ENCODE peak calls at places on chromosomes 1 and 21, in ten cellular contexts. K is stomach; L is Karpas-422; I is CD4-positive, CD25-positive, alpha-beta regulatory T cell; Z is heart left ventricle; J is lower lobe of right lung; C is left ventricle myocardium inferior; Y is heart right ventricle; P is A549; A is psoas muscle. M is an unnamed sample. For H3K4me1, the result is how much of the 10 kb centered on the place peaks cover.

GRCh38 chr1:7511381-7511780 is 259.7 kb upstream of the VAMP3 start:
- DNase-seq in Z (no peak), A (no peak), L (no peak), C (no peak), J (no peak), I (no peak), Y (no peak), P (no peak), K (no peak), M (no peak)

GRCh38 chr21:46418265-46418946 is 40.3 kb upstream of the DIP2A start:
- DNase-seq in I (no peak), C (no peak), P (no peak), K (no peak), Y (no peak), L (no peak), Z (no peak), A (peak), J (peak), M (no peak)

GRCh38 chr1:50368179-50369007 is 54.9 kb downstream of the DMRTA2 start:
- DNase-seq in J (no peak), L (peak), A (no peak), C (no peak), Z (no peak), I (no peak), P (peak), Y (no peak), K (peak), M (peak)

GRCh38 chr1:19772053-19772452 is 27.7 kb downstream of the TMCO4 start:
- DNase-seq in A (no peak), P (no peak), L (no peak), Y (no peak), Z (no peak), C (no peak), I (no peak), J (no peak), K (no peak), M (no peak)

GRCh38 chr1:38919075-38919474 is 22.6 kb downstream of the RHBDL2 start:
- DNase-seq in I (no peak), A (no peak), Y (no peak), P (no peak), Z (no peak), K (no peak), J (no peak), C (no peak), L (peak), M (no peak)

GRCh38 chr1:68955424-68955823 is 458.5 kb upstream of the DEPDC1 start:
- DNase-seq in J (no peak), I (no peak), K (no peak), A (no peak), C (no peak), P (no peak), L (no peak), Y (no peak), Z (no peak), M (no peak)

GRCh38 chr21:30251781-30252180 is 31.0 kb downstream of the KRTAP24-1 start:
- DNase-seq in Y (no peak), P (no peak), I (no peak), C (no peak), J (no peak), K (no peak), L (no peak), A (no peak), Z (no peak), M (no peak)

GRCh38 chr21:43278359-43278758 is 109.6 kb downstream of the CRYAA start:
- DNase-seq in Y (no peak), J (peak), P (no peak), Z (no peak), A (peak), C (peak), K (no peak), L (no peak), I (no peak), M (no peak)

GRCh38 chr1:223123238-223123976 is 19.6 kb downstream of the TLR5 start:
- DNase-seq in L (peak), Y (peak), I (peak), K (peak), P (peak), J (peak), C (peak), Z (peak), A (peak), M (peak)

GRCh38 chr1:158898722-158899121 is 32.6 kb upstream of the PYHIN1 start:
- DNase-seq in A (no peak), K (no peak), Y (no peak), J (no peak), L (no peak), P (no peak), C (no peak), Z (no peak), I (no peak), M (no peak)

GRCh38 chr1:16143005-16143565 is 12.8 kb downstream of the EPHA2 start:
- DNase-seq in K (no peak), Y (no peak), J (no peak), L (no peak), C (no peak), Z (no peak), I (no peak), A (no peak), P (no peak), M (no peak)
- H3K4me1 ChIP-seq in K (half or more), Y (half or more), J (half or more), L (under half), C (half or more), Z (under half), I (under half), A (under half), P (half or more), M (half or more)

GRCh38 chr1:221511797-221512196 is 230.1 kb downstream of the DUSP10 start:
- DNase-seq in C (no peak), K (no peak), L (no peak), P (no peak), A (no peak), J (no peak), Z (no peak), I (no peak), Y (no peak), M (no peak)

GRCh38 chr1:221515496-221515895 is 226.4 kb downstream of the DUSP10 start:
- DNase-seq in A (no peak), I (no peak), Y (no peak), P (no peak), L (no peak), J (no peak), K (no peak), Z (no peak), C (no peak), M (no peak)

GRCh38 chr1:221510793-221511503 is 230.9 kb downstream of the DUSP10 start:
- DNase-seq in A (no peak), Y (no peak), L (no peak), P (no peak), C (no peak), I (no peak), K (no peak), Z (no peak), J (no peak), M (peak)

DNA sequence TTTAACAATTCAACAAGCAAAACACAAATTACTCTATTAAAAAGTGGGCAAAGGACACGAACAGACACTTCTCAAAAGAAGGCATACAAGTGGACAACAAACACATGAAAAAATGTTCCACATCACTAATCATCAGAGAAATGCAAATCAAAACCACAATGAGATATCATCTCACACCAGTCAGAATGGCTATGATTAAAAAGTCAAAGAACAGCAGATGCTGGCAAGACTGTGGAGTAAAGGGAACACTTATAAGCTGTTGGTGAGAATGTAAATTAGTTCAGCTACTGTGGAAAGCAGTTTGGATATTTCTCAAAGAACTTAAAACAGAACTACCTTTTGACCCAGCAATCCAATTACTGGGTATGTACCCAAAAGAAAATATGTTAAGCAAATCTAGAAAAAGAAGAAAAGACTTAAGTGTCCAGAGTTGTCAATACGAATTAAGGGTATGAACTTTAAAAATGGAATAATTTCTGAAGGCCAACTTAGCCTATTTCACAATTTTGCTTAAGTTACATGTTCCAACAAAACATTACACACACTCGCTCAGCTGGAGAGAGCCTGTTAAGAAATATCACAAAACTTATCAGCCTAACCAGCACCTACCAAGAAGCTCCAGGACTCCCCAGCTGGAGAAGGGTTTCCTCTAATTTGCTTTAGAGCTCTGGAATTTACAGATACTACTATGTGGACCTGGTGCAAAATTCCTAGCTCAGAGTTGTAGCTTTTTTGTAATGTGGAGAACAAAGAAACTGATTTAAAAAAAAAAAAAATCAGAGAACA is 232.1 kb downstream of the DUSP10 start:
- DNase-seq in I (no peak), Z (no peak), J (no peak), Y (no peak), L (no peak), K (no peak), C (no peak), P (no peak), A (no peak), M (no peak)
- H3K4me1 ChIP-seq in I (under half), Z (under half), J (under half), Y (under half), L (under half), K (under half), C (under half), P (under half), A (under half), M (under half)

GRCh38 chr1:153545067-153546055 is at the start of gene S100A4:
- DNase-seq in P (peak), Y (peak), I (peak), Z (peak), L (peak), J (peak), C (peak), K (peak), A (peak), M (peak)
- H3K4me1 ChIP-seq in P (half or more), Y (under half), I (half or more), Z (under half), L (under half), J (half or more), C (half or more), K (half or more), A (under half), M (half or more)

GRCh38 chr1:24285231-24285630 is 33.9 kb upstream of the GRHL3 start:
- DNase-seq in C (no peak), P (no peak), L (no peak), Z (no peak), A (no peak), I (no peak), J (no peak), K (no peak), Y (no peak), M (no peak)
- H3K4me1 ChIP-seq in C (under half), P (under half), L (under half), Z (under half), A (under half), I (under half), J (under half), K (under half), Y (under half), M (under half)

DNA sequence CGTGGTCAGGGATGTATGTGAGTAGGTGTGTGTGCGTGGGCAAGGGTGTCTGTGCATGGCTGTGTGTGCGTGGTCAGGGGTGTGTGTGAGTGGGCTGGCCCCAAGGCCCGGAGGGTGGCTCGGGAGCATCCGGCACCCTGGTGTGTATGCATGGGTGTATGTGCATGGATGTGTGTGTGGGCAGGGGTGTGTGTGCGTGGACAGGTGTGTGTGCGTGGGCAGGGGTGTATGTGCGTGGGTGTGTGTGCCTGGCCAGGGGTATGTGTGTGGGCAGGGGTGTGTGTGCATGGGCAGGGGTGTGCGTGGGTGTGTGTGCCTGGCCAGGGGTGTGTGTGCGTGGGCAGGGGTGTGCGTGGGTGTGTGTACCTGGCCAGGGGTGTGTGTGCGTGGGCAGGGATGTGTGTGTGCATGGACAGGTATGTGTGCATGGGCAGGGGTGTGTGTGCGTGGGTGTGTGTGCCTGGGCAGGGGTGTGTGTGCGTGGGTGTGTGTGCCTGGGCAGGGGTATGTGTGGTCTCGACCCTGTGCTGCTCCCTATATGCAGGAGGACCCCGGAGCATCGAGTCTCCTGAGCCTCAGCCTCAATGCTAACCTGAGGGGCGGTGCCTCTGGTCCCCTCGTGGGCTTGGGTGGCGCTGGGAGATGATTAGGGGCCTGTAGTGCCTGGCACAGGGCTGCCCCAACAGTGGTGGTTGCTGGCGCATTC is 16.3 kb downstream of the ARHGEF16 start:
- DNase-seq in K (no peak), Y (peak), L (no peak), I (no peak), Z (no peak), P (no peak), A (peak), C (no peak), J (peak), M (no peak)
- H3K4me1 ChIP-seq in K (under half), Y (under half), L (under half), I (under half), Z (under half), P (under half), A (under half), C (under half), J (under half), M (under half)

DNA sequence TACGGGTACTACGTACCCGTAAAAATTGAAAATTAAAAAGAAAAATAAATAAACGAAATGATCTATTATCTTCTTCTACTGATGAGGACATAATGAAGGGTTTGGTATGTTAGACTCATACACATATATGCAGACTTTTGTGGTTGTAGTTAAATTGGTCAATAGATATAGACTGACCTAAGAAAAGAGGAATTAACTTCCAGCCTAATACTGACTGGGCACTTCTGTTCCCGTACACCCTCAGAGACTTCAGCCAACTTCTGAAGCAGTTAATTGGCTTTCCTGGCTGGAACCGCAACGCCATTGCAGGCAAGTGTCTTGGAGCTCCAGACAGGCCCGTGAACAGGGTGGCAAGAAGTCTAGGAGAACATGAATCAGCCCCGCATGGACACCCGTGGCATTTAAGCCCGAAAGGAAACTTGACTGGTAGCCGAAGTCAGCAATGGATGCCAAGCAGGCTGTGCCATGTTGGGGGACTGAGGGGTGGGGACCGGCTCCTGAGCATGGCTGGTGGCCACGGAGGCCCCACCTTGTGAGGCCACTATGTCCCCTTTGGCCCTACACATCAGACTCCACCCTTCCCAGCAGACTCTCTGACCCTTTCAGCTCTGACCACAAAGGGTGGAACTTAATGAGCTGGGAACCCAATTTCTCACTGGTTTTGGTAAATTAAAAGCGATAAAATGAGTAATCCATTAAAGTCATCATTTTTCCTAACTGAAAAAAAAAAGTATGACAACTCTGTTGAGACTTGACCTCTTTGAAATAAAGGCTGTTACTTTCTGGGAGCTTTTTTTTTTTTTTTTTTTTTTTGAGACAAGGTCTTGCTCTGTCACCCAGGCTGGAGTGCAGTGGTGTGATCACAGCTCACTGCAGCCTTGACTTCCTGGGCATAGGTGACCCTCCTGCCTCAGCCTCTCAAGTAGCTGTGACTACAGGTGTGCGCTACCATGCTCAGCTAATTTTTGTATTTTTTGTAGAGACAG is 54.2 kb downstream of the RUNX1 start:
- DNase-seq in C (no peak), J (peak), I (no peak), Y (no peak), P (no peak), L (no peak), Z (no peak), A (peak), K (no peak), M (no peak)
- H3K4me1 ChIP-seq in C (under half), J (under half), I (half or more), Y (under half), P (under half), L (under half), Z (under half), A (under half), K (under half), M (under half)